ENCODE peak calls at places on chromosomes 12 and 14, in five cellular contexts. One of them, this sample, is unnamed.

GRCh38 chr12:62191747-62192485 is 68.3 kb upstream of the USP15 start:
- DNase-seq in activated naive CD8-positive, alpha-beta T cell treated with anti-CD3 and anti-CD28 coated beads for 36 hours: peak; percentile 6
- DNase-seq in PC-9: no peak
- DNase-seq in T-helper 1 cell: no peak
- DNase-seq in RWPE1: peak; percentile 30
- DNase-seq in this sample: no peak

GRCh38 chr14:104664588-104664987 is 24.8 kb upstream of the INF2 start:
- DNase-seq in T-helper 1 cell: no peak
- DNase-seq in PC-9: no peak
- DNase-seq in activated naive CD8-positive, alpha-beta T cell treated with anti-CD3 and anti-CD28 coated beads for 36 hours: no peak
- DNase-seq in RWPE1: no peak
- DNase-seq in this sample: no peak

GRCh38 chr14:81435578-81436295 is 35.6 kb upstream of the STON2 start:
- DNase-seq in PC-9: peak; percentile 14
- DNase-seq in RWPE1: peak; percentile 69
- DNase-seq in activated naive CD8-positive, alpha-beta T cell treated with anti-CD3 and anti-CD28 coated beads for 36 hours: peak; percentile 22
- DNase-seq in T-helper 1 cell: no peak
- DNase-seq in this sample: no peak

GRCh38 chr12:122422769-122423257 is 344 bp upstream of the CLIP1 start:
- DNase-seq in T-helper 1 cell: no peak
- DNase-seq in PC-9: peak; percentile 34
- DNase-seq in activated naive CD8-positive, alpha-beta T cell treated with anti-CD3 and anti-CD28 coated beads for 36 hours: peak; percentile 61
- DNase-seq in RWPE1: no peak
- DNase-seq in this sample: no peak

GRCh38 chr14:28542040-28542439 is 224.5 kb upstream of the FOXG1 start:
- DNase-seq in RWPE1: peak; percentile 16
- DNase-seq in T-helper 1 cell: no peak
- DNase-seq in PC-9: no peak
- DNase-seq in activated naive CD8-positive, alpha-beta T cell treated with anti-CD3 and anti-CD28 coated beads for 36 hours: no peak
- DNase-seq in this sample: no peak

GRCh38 chr14:72722201-72722785 is 171.6 kb downstream of the DPF3 start:
- DNase-seq in T-helper 1 cell: no peak
- DNase-seq in activated naive CD8-positive, alpha-beta T cell treated with anti-CD3 and anti-CD28 coated beads for 36 hours: no peak
- DNase-seq in PC-9: no peak
- DNase-seq in RWPE1: no peak
- DNase-seq in this sample: no peak

GRCh38 chr12:113591480-113591971 is 119.9 kb upstream of the LHX5 start:
- DNase-seq in activated naive CD8-positive, alpha-beta T cell treated with anti-CD3 and anti-CD28 coated beads for 36 hours: peak; percentile 27
- DNase-seq in RWPE1: no peak
- DNase-seq in T-helper 1 cell: no peak
- DNase-seq in PC-9: no peak
- DNase-seq in this sample: no peak

GRCh38 chr12:2294651-2295475 is 242.1 kb downstream of the CACNA1C start:
- DNase-seq in PC-9: no peak
- DNase-seq in T-helper 1 cell: no peak
- DNase-seq in activated naive CD8-positive, alpha-beta T cell treated with anti-CD3 and anti-CD28 coated beads for 36 hours: no peak
- DNase-seq in RWPE1: no peak
- DNase-seq in this sample: no peak

GRCh38 chr12:49956663-49957569 is 4.8 kb upstream of the AQP5 start:
- DNase-seq in RWPE1: no peak
- DNase-seq in PC-9: no peak
- DNase-seq in T-helper 1 cell: no peak
- DNase-seq in activated naive CD8-positive, alpha-beta T cell treated with anti-CD3 and anti-CD28 coated beads for 36 hours: no peak
- DNase-seq in this sample: no peak

GRCh38 chr12:123288751-123289346 is 17.2 kb upstream of the CDK2AP1 start:
- DNase-seq in PC-9: no peak
- DNase-seq in activated naive CD8-positive, alpha-beta T cell treated with anti-CD3 and anti-CD28 coated beads for 36 hours: no peak
- DNase-seq in T-helper 1 cell: no peak
- DNase-seq in RWPE1: no peak
- DNase-seq in this sample: no peak

GRCh38 chr12:50825372-50825838 is 17.3 kb upstream of the TMPRSS12 start:
- DNase-seq in PC-9: no peak
- DNase-seq in activated naive CD8-positive, alpha-beta T cell treated with anti-CD3 and anti-CD28 coated beads for 36 hours: no peak
- DNase-seq in T-helper 1 cell: no peak
- DNase-seq in RWPE1: peak; percentile 50
- DNase-seq in this sample: no peak

This sample was measured in cortex of kidney.